ENCODE peak calls at places on chromosomes 6 and 20, in ten cellular contexts. E is AG09319; H is CD4-positive, alpha-beta T cell; M is WERI-Rb-1; I is left ventricle myocardium inferior; R is progenitor cell of endocrine pancreas; B is GM13977; O is RWPE2; D is bronchial epithelial cell; C is AG10803. W is an unnamed sample.

GRCh38 chr6:168662301-168662936 is 221.4 kb downstream of the SMOC2 start:
- DNase-seq in I (no peak), B (no peak), E (no peak), O (no peak), D (no peak), C (no peak), H (no peak), R (no peak), M (no peak), W (no peak)

GRCh38 chr20:2208897-2209296 is 86.9 kb upstream of the TGM3 start:
- DNase-seq in O (no peak), B (no peak), C (no peak), H (no peak), E (no peak), M (no peak), I (no peak), D (no peak), R (no peak), W (no peak)

GRCh38 chr6:132768051-132768517 is 10.4 kb upstream of the VNN2 start:
- DNase-seq in E (no peak), R (peak), O (no peak), H (no peak), D (peak), B (peak), M (peak), C (no peak), I (peak), W (peak)

GRCh38 chr6:155450194-155450593 is 5.4 kb downstream of the NOX3 start:
- DNase-seq in H (no peak), C (no peak), D (no peak), E (no peak), O (no peak), M (no peak), R (no peak), B (no peak), I (no peak), W (no peak)

GRCh38 chr20:19976595-19977372 is 40.4 kb upstream of the NAA20 start:
- DNase-seq in E (peak), O (no peak), R (no peak), I (peak), D (peak), C (peak), B (no peak), H (no peak), M (no peak), W (peak)

GRCh38 chr6:2999005-2999620 is 581 bp upstream of the NQO2 start:
- DNase-seq in B (no peak), M (no peak), H (no peak), E (no peak), C (peak), I (no peak), O (no peak), R (no peak), D (peak), W (peak)

GRCh38 chr6:75296811-75297779 is 12.5 kb upstream of the TMEM30A start:
- DNase-seq in R (no peak), M (no peak), I (no peak), O (no peak), C (peak), D (peak), B (peak), H (no peak), E (no peak), W (peak)

GRCh38 chr6:37103169-37104039 is 66.5 kb upstream of the PIM1 start:
- DNase-seq in E (no peak), M (peak), R (no peak), I (peak), O (no peak), C (peak), B (peak), D (peak), H (peak), W (no peak)

GRCh38 chr20:64133951-64134407 is 26.6 kb upstream of the NPBWR2 start:
- DNase-seq in H (no peak), B (no peak), C (no peak), I (no peak), E (no peak), D (no peak), O (peak), M (no peak), R (no peak), W (no peak)

GRCh38 chr6:95593025-95593424 is 15.7 kb downstream of the MANEA start:
- DNase-seq in O (no peak), D (peak), I (no peak), M (no peak), B (no peak), E (no peak), H (no peak), C (no peak), R (no peak), W (no peak)

GRCh38 chr20:36097331-36097730 is 57.2 kb upstream of the EPB41L1 start:
- DNase-seq in E (no peak), C (peak), B (no peak), O (no peak), R (no peak), D (no peak), M (no peak), I (no peak), H (no peak), W (peak)

GRCh38 chr6:170476360-170476759 is 76.7 kb downstream of the PSMB1 start:
- DNase-seq in R (no peak), I (no peak), D (no peak), M (no peak), H (no peak), O (no peak), E (no peak), C (no peak), B (peak), W (no peak)

GRCh38 chr20:31720486-31721407 is 1.9 kb downstream of the BCL2L1 start:
- DNase-seq in B (peak), M (no peak), E (no peak), D (peak), C (no peak), O (peak), H (no peak), I (no peak), R (no peak), W (no peak)

GRCh38 chr20:37758332-37758731 is 64.5 kb downstream of the CTNNBL1 start:
- DNase-seq in E (no peak), M (peak), I (peak), O (no peak), D (no peak), B (no peak), H (no peak), R (no peak), C (no peak), W (no peak)
- TF ChIP-seq CTCF in E (no peak), M (peak), I (no peak), O (no peak), D (peak), B (peak), H (no peak), R (peak), C (no peak), W (peak)

DNA sequence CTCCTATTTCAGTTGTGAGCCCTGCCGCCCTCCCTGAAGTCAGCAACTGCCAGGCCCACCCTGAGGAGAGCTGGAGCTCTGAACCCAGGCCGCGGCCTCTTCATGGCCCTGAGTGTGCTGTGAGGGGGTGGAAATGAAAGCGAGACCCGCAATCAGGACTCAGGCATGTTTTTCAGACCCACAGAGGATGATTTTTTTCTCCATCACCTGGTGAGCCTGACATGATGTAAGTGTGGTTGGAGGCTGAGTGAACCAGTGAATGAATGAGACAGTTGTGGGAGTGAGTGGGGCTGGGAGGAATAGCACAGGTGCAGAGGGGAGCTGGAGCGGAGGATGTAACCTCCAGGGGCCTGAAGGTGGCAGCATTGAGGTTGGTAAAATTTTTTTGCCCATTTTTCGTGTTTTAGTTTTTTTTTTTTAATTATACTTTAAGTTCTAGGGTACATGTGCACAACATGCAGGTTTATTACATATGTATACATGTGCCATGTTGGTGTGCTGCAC is 18.3 kb downstream of the RAET1L start:
- DNase-seq in E (no peak), I (no peak), C (no peak), R (no peak), H (peak), M (no peak), B (peak), D (no peak), O (no peak), W (no peak)
- TF ChIP-seq CTCF in E (peak), I (peak), C (peak), R (peak), H (peak), M (peak), B (peak), D (peak), O (peak), W (peak)

DNA sequence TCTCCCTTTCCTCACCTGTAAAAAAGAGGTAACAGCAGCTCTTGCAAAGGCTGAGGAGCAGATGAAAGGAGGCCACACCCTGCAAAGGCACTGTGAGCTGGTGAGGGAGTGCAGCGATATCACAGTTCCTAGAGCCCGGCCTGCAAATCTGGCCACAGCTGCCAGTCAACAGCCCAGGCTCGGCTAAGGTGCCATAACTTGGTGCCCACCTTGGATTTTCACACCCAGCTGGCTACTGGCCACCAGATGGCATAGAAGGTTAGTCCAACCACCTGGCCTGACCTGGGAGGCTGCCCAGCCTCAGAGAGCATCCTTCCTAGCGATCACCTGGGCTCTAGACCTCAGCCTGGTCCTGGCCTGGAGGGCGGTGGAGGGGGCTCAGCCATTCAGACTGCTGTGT is 46.8 kb downstream of the KCNB1 start:
- DNase-seq in D (no peak), O (no peak), M (peak), C (no peak), R (no peak), B (no peak), E (no peak), H (no peak), I (no peak), W (no peak)
- TF ChIP-seq CTCF in D (peak), O (peak), M (peak), C (no peak), R (no peak), B (no peak), E (no peak), H (no peak), I (no peak), W (no peak)

GRCh38 chr20:42043921-42044320 is 425.7 kb upstream of the CHD6 start:
- DNase-seq in E (no peak), M (no peak), C (no peak), B (no peak), D (no peak), I (no peak), O (no peak), H (no peak), R (no peak), W (no peak)

GRCh38 chr20:42046686-42047085 is 428.5 kb upstream of the CHD6 start:
- DNase-seq in M (no peak), I (no peak), D (no peak), C (no peak), O (no peak), E (no peak), R (no peak), B (no peak), H (no peak), W (no peak)

DNA sequence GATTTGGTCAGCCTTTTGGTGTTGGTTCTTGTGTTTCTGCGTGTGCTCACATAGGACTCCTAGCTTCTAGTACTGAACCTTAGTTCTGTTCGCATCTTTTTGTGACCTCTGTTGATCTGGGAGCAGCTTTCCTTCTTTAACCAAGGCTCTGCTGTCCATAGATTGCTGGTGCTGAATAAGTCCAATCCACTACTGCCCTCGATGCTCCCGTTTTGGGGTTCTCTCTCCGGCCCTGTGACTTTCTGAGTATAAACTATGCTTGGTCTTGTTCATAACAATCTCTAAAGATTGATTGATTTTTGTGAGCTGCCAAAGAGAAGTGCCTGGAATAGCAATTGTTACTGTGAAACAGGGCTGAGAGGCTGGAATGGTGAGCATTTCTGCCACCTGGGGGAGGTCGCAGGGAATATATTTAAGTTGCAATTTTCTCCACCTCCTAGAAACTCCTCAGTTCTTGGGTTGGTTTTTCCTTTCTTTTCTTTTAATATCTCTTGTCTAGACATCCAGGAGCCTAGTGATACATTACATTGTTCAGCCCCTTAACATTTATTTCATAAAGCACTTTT is 422.9 kb upstream of the CHD6 start:
- DNase-seq in B (no peak), I (no peak), O (no peak), H (no peak), E (no peak), D (no peak), R (no peak), C (no peak), M (no peak), W (no peak)
- TF ChIP-seq CTCF in B (no peak), I (peak), O (peak), H (no peak), E (no peak), D (no peak), R (peak), C (peak), M (peak), W (no peak)

DNA sequence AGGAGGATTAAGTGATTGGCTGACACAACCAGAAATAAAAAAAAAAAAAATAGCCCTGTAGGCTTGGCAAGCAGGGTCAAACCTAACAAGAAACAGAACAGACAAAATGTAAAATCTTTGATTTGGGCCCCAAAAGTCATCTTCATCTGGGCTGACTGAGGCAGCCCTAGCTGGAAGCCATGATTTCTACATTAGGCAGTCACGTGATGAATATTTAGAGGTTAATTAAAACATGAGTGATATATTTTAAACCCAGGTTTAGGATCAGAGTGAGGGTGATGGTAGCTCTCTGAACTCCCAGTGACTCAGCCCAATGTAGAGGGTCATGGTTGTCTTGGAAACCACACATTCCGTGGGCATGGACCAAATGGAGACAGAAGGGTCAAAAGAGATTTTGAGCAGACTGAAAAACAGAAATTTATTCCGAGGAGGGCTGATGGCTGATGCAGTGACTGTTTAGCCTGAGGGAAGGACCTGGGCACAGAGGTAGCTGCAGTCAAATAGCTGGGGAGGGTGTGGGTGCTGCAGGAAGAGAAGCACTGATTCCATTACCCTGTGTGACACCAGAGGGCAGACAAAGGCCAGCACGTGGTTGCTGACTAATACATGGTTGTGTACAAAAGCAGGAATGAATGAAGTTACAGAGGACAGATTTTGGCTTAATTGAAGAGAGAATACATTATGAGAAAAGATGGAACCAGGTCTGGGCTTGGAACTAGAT is 573.1 kb upstream of the CHD6 start:
- DNase-seq in D (peak), O (no peak), C (no peak), E (no peak), M (peak), R (no peak), H (no peak), B (no peak), I (no peak), W (no peak)
- TF ChIP-seq CTCF in D (no peak), O (no peak), C (no peak), E (no peak), M (peak), R (peak), H (no peak), B (peak), I (peak), W (no peak)

GRCh38 chr20:48656661-48657211 is 171.1 kb downstream of the PREX1 start:
- DNase-seq in O (peak), R (no peak), M (no peak), E (no peak), B (no peak), H (no peak), I (no peak), C (no peak), D (no peak), W (no peak)
- TF ChIP-seq CTCF in O (no peak), R (no peak), M (no peak), E (peak), B (peak), H (no peak), I (no peak), C (peak), D (peak), W (peak)

GRCh38 chr6:125746731-125747588 is 2.5 kb upstream of the HEY2 start:
- DNase-seq in M (peak), C (peak), I (peak), E (no peak), R (no peak), B (peak), O (no peak), D (peak), H (peak), W (no peak)
- TF ChIP-seq CTCF in M (no peak), C (no peak), I (peak), E (no peak), R (no peak), B (peak), O (no peak), D (no peak), H (no peak), W (no peak)

DNA sequence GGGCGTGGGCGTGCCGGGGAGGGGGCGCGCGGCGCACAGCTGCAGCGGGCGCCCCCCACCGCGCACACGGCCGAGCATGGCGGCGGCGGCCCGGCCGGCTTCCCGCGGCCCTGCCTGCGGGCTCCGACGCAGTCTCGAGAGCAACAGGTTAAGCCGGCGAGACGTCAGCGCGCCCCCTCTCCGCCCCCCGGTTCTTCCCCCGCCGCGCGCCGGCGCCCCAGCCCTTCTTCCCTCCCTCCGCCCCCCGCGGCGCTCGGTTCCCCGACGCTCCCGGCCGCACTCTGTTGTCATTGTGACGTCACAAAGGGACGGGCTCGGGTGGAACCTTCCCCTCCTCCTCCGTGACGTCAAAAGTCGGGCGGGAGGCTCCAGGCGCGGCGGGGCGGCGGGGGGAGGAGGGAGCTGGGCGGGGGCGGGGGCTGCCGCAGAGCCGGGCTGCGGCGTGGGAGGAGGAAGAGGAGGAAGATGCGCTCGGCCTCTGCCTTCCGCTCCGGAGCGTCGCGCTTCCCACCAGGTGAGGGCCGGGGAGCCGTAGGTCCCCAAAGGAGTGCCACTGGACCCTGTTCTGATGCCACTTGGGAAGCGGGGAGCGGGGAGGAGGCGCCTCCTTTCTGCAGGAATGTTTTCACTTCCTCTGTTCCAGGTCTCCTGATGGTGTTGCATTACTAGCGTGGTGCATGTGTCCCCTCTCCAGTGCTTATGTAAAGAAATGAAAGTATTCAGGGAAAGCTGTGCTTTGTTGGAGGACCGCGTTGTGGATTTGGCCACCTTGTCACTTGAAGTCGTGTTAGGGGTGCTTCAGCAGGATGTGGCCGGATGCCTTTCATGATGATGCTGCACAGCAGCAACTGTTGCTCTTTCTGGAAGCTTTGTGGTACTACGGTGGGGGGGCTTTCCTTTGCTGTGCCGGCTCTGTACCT is 2.8 kb downstream of the JARID2 start:
- DNase-seq in E (peak), O (peak), H (peak), I (peak), C (peak), M (peak), B (peak), D (peak), R (peak), W (peak)
- TF ChIP-seq CTCF in E (peak), O (peak), H (no peak), I (peak), C (peak), M (peak), B (peak), D (peak), R (peak), W (peak)